ENCODE peak calls at places on chromosomes 13 and 19, in four cellular contexts. R is HL-60, Q is nephron progenitor cell, J is lower lobe of right lung. Y is an unnamed sample.

GRCh38 chr19:53389591-53390377 is 5.2 kb upstream of the ZNF765 start:
- DNase-seq in R (no peak), Q (no peak), J (no peak), Y (no peak)

GRCh38 chr19:6113616-6114188 is 3.4 kb upstream of the RFX2 start:
- DNase-seq in R (no peak), Q (no peak), J (no peak), Y (no peak)

GRCh38 chr13:112032186-112032835 is 34.6 kb upstream of the SOX1 start:
- DNase-seq in R (no peak), Q (no peak), J (no peak), Y (peak; percentile 7)

GRCh38 chr13:46126552-46127171 is 21.8 kb upstream of the CPB2 start:
- DNase-seq in R (no peak), Q (peak; percentile 75), J (peak; percentile 77), Y (no peak)

GRCh38 chr19:21158523-21159135 is 16.8 kb downstream of the ZNF431 start:
- DNase-seq in R (no peak), Q (no peak), J (no peak), Y (peak; percentile 19)

GRCh38 chr13:113088691-113089020 is 16.9 kb upstream of the F7 start:
- DNase-seq in R (no peak), Q (no peak), J (peak; percentile 37), Y (no peak)

GRCh38 chr19:18939922-18940775 is 868 bp downstream of the HOMER3 start:
- DNase-seq in R (no peak), Q (peak; percentile 77), J (no peak), Y (peak; percentile 49)

GRCh38 chr13:29582171-29582570 is 13.3 kb downstream of the SLC7A1 start:
- DNase-seq in R (no peak), Q (no peak), J (no peak), Y (no peak)

GRCh38 chr13:60620611-60621395 is 223.8 kb downstream of the TDRD3 start:
- DNase-seq in R (no peak), Q (no peak), J (no peak), Y (no peak)

GRCh38 chr13:50474094-50474654 is 369.3 kb downstream of the DLEU7 start:
- DNase-seq in R (no peak), Q (no peak), J (no peak), Y (no peak)

GRCh38 chr13:112844411-112844810 is 124.6 kb upstream of the MCF2L start:
- DNase-seq in R (no peak), Q (no peak), J (no peak), Y (no peak)

GRCh38 chr19:58317481-58318072 is 9.2 kb upstream of the ZSCAN22 start:
- DNase-seq in R (no peak), Q (peak; percentile 56), J (no peak), Y (no peak)

GRCh38 chr13:79407349-79407979 is 1.4 kb upstream of the RBM26 start:
- DNase-seq in R (no peak), Q (no peak), J (no peak), Y (no peak)

GRCh38 chr13:34863360-34864135 is 78.5 kb upstream of the NBEA start:
- DNase-seq in R (no peak), Q (no peak), J (no peak), Y (peak; percentile 64)

Y was measured in foreskin keratinocyte.